ENCODE peak calls at places on chromosomes 7 and 10, in nine cellular contexts. G is AG20443; W is NCI-H774; M is T-helper 9 cell; K is sciatic nerve; F is stimulated activated CD4-positive, alpha-beta T cell treated with anti-CD3 and anti-CD28 coated beads, Interleukin-15, amount 100 ng/mL, for 1 hour; E is stromal cell of bone marrow; D is NCI-H1092; A is DMS79 treated with DMSO at 0.1 percent for 48 hours. Z is an unnamed sample.

GRCh38 chr7:26653430-26653911 is 210.9 kb downstream of the SKAP2 start:
- DNase-seq in G (no peak), K (no peak), M (no peak), W (no peak), A (peak; percentile 84), D (peak; percentile 38), E (no peak), F (no peak), Z (peak; percentile 39)

GRCh38 chr10:128793726-128794655 is 667.8 kb upstream of the MKI67 start:
- DNase-seq in D (no peak), A (no peak), M (no peak), W (no peak), E (no peak), K (no peak), F (no peak), G (no peak), Z (no peak)

GRCh38 chr7:12093365-12093764 is 117.7 kb upstream of the TMEM106B start:
- DNase-seq in A (no peak), W (no peak), D (no peak), F (no peak), K (no peak), G (no peak), E (no peak), M (no peak), Z (no peak)

GRCh38 chr7:128260069-128260468 is 19.0 kb downstream of the LEP start:
- DNase-seq in D (no peak), W (no peak), F (no peak), E (no peak), K (no peak), M (no peak), G (no peak), A (no peak), Z (no peak)

GRCh38 chr7:36515847-36516246 is 126.2 kb downstream of the ANLN start:
- DNase-seq in G (no peak), K (no peak), M (no peak), E (no peak), W (no peak), A (no peak), F (no peak), D (no peak), Z (no peak)

GRCh38 chr10:48958598-48959200 is 19.1 kb upstream of the LRRC18 start:
- DNase-seq in F (no peak), G (no peak), A (no peak), D (no peak), K (no peak), E (no peak), W (no peak), M (no peak), Z (no peak)

GRCh38 chr7:134949171-134949570 is 37.1 kb upstream of the AGBL3 start:
- DNase-seq in D (no peak), A (no peak), W (no peak), F (no peak), E (no peak), M (no peak), G (no peak), K (no peak), Z (no peak)

GRCh38 chr10:69051303-69051702 is 36.6 kb upstream of the SRGN start:
- DNase-seq in M (no peak), G (peak; percentile 36), A (no peak), K (no peak), F (no peak), E (no peak), D (no peak), W (no peak), Z (no peak)

GRCh38 chr10:34295142-34295548 is 520.0 kb downstream of the PARD3 start:
- DNase-seq in F (no peak), D (no peak), G (no peak), W (no peak), K (no peak), M (no peak), A (no peak), E (no peak), Z (no peak)

GRCh38 chr10:124725171-124725631 is 19.0 kb downstream of the FAM53B start:
- DNase-seq in M (no peak), W (no peak), D (no peak), E (no peak), F (no peak), G (no peak), A (no peak), K (peak; percentile 51), Z (no peak)

GRCh38 chr7:110043514-110043913 is 1047.4 kb upstream of the LRRN3 start:
- DNase-seq in E (no peak), F (no peak), M (no peak), W (no peak), A (no peak), G (no peak), D (no peak), K (no peak), Z (no peak)

GRCh38 chr10:132464256-132465192 is 67.5 kb downstream of the PWWP2B start:
- DNase-seq in F (no peak), K (peak; percentile 88), A (no peak), E (no peak), W (no peak), D (no peak), M (no peak), G (peak; percentile 65), Z (no peak)

Z was measured in NCI-H1105 treated with DMSO at 0.1 percent for 48 hours.